ENCODE peak calls at places on chromosomes 7 and 10, in four cellular contexts. S is osteoblast, Q is astrocyte of the spinal cord, E is AG04450. N is an unnamed sample.

GRCh38 chr7:26153246-26153822 is 1.3 kb downstream of the NFE2L3 start:
- DNase-seq in Q (no peak), E (no peak), S (peak), N (peak)

GRCh38 chr10:74589226-74589673 is 237.2 kb upstream of the KAT6B start:
- DNase-seq in E (peak), S (peak), Q (peak), N (peak)

GRCh38 chr10:95573497-95573896 is 12.3 kb upstream of the SORBS1 start:
- DNase-seq in Q (no peak), S (no peak), E (no peak), N (no peak)

GRCh38 chr10:121495719-121496118 is 102.5 kb downstream of the FGFR2 start:
- DNase-seq in E (no peak), Q (no peak), S (no peak), N (no peak)

GRCh38 chr10:21993360-21994001 is 10.0 kb downstream of the DNAJC1 start:
- DNase-seq in Q (peak), S (peak), E (no peak), N (peak)

GRCh38 chr7:94123136-94123535 is 119.0 kb upstream of the BET1 start:
- DNase-seq in Q (no peak), E (no peak), S (no peak), N (no peak)

GRCh38 chr10:75994332-75995040 is 563.1 kb downstream of the LRMDA start:
- DNase-seq in S (no peak), Q (no peak), E (no peak), N (no peak)

GRCh38 chr7:158285383-158285770 is 302.2 kb downstream of the PTPRN2 start:
- DNase-seq in Q (no peak), S (peak), E (no peak), N (no peak)

GRCh38 chr10:132492323-132493035 is 45.1 kb upstream of the INPP5A start:
- DNase-seq in S (no peak), E (no peak), Q (no peak), N (no peak)

GRCh38 chr7:146654048-146654447 is 537.4 kb downstream of the CNTNAP2 start:
- DNase-seq in E (no peak), Q (peak), S (no peak), N (no peak)

GRCh38 chr10:9254353-9254752 is 1199.9 kb downstream of the GATA3 start:
- DNase-seq in Q (peak), S (peak), E (peak), N (no peak)

GRCh38 chr7:131111-132094 is 61.0 kb upstream of the FAM20C start:
- DNase-seq in S (no peak), Q (no peak), E (no peak), N (no peak)

GRCh38 chr10:5546891-5547683 is 22.3 kb downstream of the CALML3 start:
- DNase-seq in Q (peak), S (peak), E (no peak), N (no peak)

GRCh38 chr7:30690011-30690410 is 7.8 kb upstream of the CRHR2 start:
- DNase-seq in S (peak), E (no peak), Q (no peak), N (no peak)

DNA sequence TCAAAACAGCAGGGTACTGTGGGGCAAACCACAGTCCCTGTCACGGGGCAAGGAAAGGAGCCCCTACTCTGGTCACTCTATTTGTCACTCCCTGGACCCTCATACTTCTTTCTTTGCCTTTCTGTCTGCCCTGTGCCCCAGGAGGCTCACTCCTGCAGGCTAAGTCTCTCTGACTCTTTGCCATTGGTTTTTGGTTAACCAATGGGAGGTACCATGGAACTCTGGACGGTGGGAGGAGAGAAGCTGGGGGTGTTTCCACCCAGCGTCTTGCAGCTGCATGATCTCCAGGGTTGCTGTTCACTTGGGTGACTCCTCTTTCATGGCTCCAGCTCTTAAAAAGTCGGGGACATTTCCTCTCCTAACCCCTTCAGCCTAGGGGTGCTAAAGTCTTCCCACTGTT is 15.4 kb upstream of the EIF5AL1 start:
- DNase-seq in E (no peak), Q (no peak), S (peak), N (no peak)
- H3K4me3 ChIP-seq in E (no peak), Q (no peak), S (no peak), N (no peak)

GRCh38 chr10:58675321-58675720 is 162.6 kb downstream of the BICC1 start:
- DNase-seq in S (no peak), E (no peak), Q (no peak), N (no peak)
- TF ChIP-seq CTCF in S (no peak), E (no peak), Q (no peak), N (no peak)

GRCh38 chr10:93280121-93280698 is 201.9 kb downstream of the MYOF start:
- DNase-seq in S (no peak), E (no peak), Q (no peak), N (no peak)

GRCh38 chr10:93281367-93281720 is 200.8 kb downstream of the MYOF start:
- DNase-seq in E (no peak), Q (no peak), S (no peak), N (no peak)

GRCh38 chr10:93280699-93281366 is 201.3 kb downstream of the MYOF start:
- DNase-seq in Q (no peak), S (no peak), E (no peak), N (no peak)

GRCh38 chr10:93274419-93274818 is 200.7 kb downstream of the CYP26A1 start:
- DNase-seq in S (no peak), Q (no peak), E (no peak), N (no peak)

GRCh38 chr10:93277360-93277759 is 203.7 kb downstream of the CYP26A1 start:
- DNase-seq in S (peak), E (no peak), Q (no peak), N (no peak)
- H3K4me3 ChIP-seq in S (no peak), E (no peak), Q (no peak), N (no peak)

GRCh38 chr7:135508853-135509588 is 881 bp downstream of the CNOT4 start:
- DNase-seq in Q (peak), E (no peak), S (no peak), N (peak)

GRCh38 chr7:135509589-135509838 is 388 bp downstream of the CNOT4 start:
- DNase-seq in Q (no peak), S (peak), E (no peak), N (no peak)

GRCh38 chr7:135509839-135510602 is at the start of gene CNOT4:
- DNase-seq in S (peak), Q (peak), E (peak), N (peak)

GRCh38 chr7:135512135-135512887 is 2.4 kb upstream of the CNOT4 start:
- DNase-seq in E (no peak), Q (peak), S (no peak), N (peak)

GRCh38 chr7:135510603-135511183 is 791 bp upstream of the CNOT4 start:
- DNase-seq in E (no peak), S (no peak), Q (peak), N (peak)
- TF ChIP-seq CTCF in E (peak), S (peak), Q (peak), N (no peak)

DNA sequence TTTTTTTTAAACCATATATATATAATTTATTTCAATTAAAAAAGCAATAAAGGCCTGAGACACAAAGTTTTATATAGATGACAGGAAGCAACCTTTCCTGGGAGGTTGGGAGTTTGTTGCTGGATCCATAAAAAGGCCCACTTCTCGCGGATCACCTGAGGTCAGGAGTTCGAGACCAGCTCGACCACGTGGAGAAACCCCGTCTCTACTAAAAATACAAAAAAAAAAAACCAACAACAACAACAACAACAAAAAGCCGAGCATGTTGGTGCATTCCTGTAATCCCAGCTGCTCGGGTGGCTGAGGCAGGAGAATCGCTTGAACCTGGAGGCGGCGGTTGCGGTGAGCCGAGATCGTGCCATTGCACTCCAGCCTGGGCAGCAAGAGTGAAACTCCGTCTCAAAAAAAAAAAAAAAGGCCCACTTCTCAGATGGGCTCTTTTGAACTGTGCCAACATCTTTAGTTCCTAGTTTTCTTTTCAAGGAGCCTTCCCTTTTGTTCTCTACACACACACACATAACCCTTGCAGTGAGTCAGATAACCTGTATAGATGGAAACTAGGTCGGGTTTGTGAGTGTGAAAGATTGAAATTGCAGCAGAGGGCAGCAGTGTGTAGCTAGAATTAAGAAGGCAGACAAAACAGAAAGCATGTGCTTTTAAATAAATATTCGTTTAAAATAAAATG is 1.2 kb upstream of the SMNDC1 start:
- DNase-seq in Q (peak), E (peak), S (peak), N (peak)
- H3K4me3 ChIP-seq in Q (no peak), E (no peak), S (no peak), N (no peak)

DNA sequence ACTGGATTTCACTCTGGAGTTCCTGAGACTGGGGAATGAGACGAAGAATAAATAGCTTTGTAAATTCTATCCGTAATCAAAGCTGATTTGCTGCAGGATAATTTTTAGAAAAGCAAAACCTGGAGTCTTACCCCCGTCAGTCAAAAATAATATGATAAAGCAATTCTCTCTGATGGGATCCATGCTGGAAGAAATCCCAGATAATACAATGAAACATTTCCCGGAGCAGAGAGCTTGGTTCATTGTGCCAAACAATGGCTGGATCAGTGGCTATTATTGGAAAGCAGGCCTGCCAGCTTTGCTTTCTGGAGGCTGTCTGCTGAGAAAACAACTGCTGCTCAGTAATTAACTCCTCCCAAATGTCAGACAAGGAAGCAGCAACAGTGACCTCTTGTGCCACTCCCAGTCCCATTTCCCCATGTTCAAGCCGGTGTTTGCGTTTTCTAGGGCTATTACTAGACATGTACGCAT is 609.4 kb upstream of the PCDH15 start:
- DNase-seq in Q (no peak), E (no peak), S (no peak), N (no peak)
- TF ChIP-seq CTCF in Q (no peak), E (no peak), S (no peak), N (no peak)